ENCODE peak calls at places on chromosomes 13 and 19, in six cellular contexts. L, T, D, M, W and C are unnamed samples.

GRCh38 chr19:38072776-38073411 is 151.1 kb downstream of the DPF1 start:
- DNase-seq in L (no peak), T (no peak), D (no peak), M (no peak), W (no peak), C (peak)

GRCh38 chr19:2266183-2266993 is 10.2 kb upstream of the JSRP1 start:
- DNase-seq in L (no peak), T (peak), D (peak), M (peak), W (peak), C (peak)

GRCh38 chr19:55391702-55392615 is 6.2 kb downstream of the RPL28 start:
- DNase-seq in L (no peak), T (no peak), D (no peak), M (peak), W (no peak), C (peak)

GRCh38 chr13:73167046-73167820 is 108.4 kb downstream of the KLF5 start:
- DNase-seq in L (no peak), T (no peak), D (no peak), M (no peak), W (no peak), C (no peak)

GRCh38 chr13:111845621-111846351 is 221.2 kb upstream of the SOX1 start:
- DNase-seq in L (no peak), T (no peak), D (no peak), M (no peak), W (no peak), C (no peak)

GRCh38 chr13:47066261-47066660 is 169.4 kb upstream of the HTR2A start:
- DNase-seq in L (no peak), T (no peak), D (no peak), M (no peak), W (no peak), C (peak)

GRCh38 chr19:1446713-1447564 is 3.0 kb upstream of the APC2 start:
- DNase-seq in L (no peak), T (no peak), D (no peak), M (peak), W (no peak), C (no peak)

GRCh38 chr19:45471116-45471865 is 3.5 kb downstream of the FOSB start:
- DNase-seq in L (no peak), T (no peak), D (no peak), M (no peak), W (no peak), C (no peak)

GRCh38 chr13:31223640-31224039 is 23.9 kb downstream of the B3GLCT start:
- DNase-seq in L (no peak), T (no peak), D (no peak), M (no peak), W (no peak), C (no peak)

GRCh38 chr13:20714563-20715339 is 11.3 kb downstream of the IL17D start:
- DNase-seq in L (no peak), T (no peak), D (no peak), M (no peak), W (no peak), C (peak)

GRCh38 chr13:50128406-50129048 is 113.3 kb downstream of the KCNRG start:
- DNase-seq in L (no peak), T (no peak), D (no peak), M (no peak), W (no peak), C (no peak)

GRCh38 chr13:50126378-50127016 is 111.3 kb downstream of the KCNRG start:
- DNase-seq in L (peak), T (no peak), D (no peak), M (no peak), W (peak), C (peak)

GRCh38 chr13:50125556-50126377 is 110.5 kb downstream of the KCNRG start:
- DNase-seq in L (peak), T (peak), D (no peak), M (peak), W (peak), C (peak)

GRCh38 chr13:50127726-50128291 is 112.6 kb downstream of the KCNRG start:
- DNase-seq in L (no peak), T (no peak), D (no peak), M (no peak), W (no peak), C (no peak)

DNA sequence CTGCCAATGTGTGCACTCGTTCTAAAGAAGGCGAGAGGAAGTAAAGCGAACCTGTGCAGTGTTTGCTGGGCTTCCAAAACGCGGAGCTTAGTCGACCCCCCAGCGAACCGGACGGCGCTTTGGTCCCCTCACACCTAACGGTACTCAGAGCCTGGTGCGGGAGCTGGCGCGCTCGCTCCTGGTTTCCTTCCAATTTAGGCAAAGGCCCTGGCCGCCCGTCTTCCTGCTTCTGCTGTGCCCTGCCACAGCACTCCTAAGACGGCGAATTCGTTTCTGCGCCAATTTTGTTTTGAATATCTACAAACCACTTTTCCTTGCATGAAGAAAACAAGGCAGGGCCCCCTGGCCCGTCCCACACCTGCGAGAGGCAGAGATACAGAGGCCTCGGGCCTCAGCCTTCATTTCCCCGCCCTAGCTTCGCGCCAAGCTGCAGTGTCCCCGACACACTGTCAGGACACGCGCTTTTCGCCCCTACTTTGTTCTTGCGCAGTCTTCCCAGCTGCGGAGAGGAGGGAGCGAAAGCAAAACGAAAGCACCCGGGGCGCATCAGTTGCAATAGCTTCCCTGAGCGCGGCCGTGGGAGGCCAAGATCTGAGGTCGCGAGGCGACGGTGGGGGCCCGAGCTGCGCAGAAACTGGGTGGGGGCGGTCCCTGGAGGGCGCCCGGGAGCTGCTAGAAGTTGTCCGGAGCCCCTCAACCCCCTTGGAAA is 111.9 kb downstream of the KCNRG start:
- DNase-seq in L (no peak), T (no peak), D (no peak), M (no peak), W (no peak), C (peak)
- TF ChIP-seq SMC3 in L (no peak), T (no peak), D (no peak), M (no peak), W (no peak), C (no peak)

GRCh38 chr13:100095498-100095897 is 6.6 kb downstream of the PCCA start:
- DNase-seq in L (no peak), T (no peak), D (no peak), M (no peak), W (no peak), C (no peak)

GRCh38 chr13:100088648-100089601 is at the start of gene PCCA:
- DNase-seq in L (peak), T (peak), D (peak), M (peak), W (peak), C (peak)

GRCh38 chr13:100088282-100088647 is 628 bp upstream of the PCCA start:
- DNase-seq in L (no peak), T (no peak), D (no peak), M (no peak), W (no peak), C (no peak)

GRCh38 chr13:100089633-100090032 is 740 bp downstream of the PCCA start:
- DNase-seq in L (no peak), T (no peak), D (no peak), M (no peak), W (no peak), C (peak)

GRCh38 chr13:100090861-100091260 is 2.0 kb downstream of the PCCA start:
- DNase-seq in L (no peak), T (no peak), D (no peak), M (no peak), W (no peak), C (no peak)
- TF ChIP-seq SMC3 in L (no peak), T (no peak), D (no peak), M (no peak), W (no peak), C (no peak)

GRCh38 chr19:17370026-17370587 is 7.0 kb downstream of the PLVAP start:
- DNase-seq in L (no peak), T (no peak), D (peak), M (no peak), W (no peak), C (peak)
- TF ChIP-seq SMC3 in L (no peak), T (no peak), D (no peak), M (no peak), W (no peak), C (no peak)

DNA sequence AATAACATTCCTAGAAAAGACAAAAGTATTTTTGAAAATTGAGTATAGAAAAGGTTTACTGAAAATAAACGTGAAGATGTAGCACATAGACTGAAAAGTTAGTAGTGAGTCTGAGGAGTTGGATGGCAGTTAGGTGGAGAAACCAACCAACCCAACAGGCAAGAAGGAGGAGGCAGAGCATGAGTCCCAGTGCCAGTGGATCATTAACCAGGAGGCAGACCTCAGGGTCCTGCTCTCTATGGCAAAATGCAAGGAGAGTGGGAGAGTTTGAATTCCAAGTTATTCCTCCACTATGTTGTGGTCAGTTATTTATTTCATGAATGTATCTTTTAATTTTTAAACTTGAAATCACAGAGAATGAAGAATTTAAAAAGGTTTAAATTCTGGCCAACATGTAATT is 446.4 kb downstream of the GPC6 start:
- DNase-seq in L (no peak), T (no peak), D (no peak), M (no peak), W (peak), C (no peak)
- TF ChIP-seq SMC3 in L (no peak), T (no peak), D (no peak), M (no peak), W (no peak), C (no peak)